ENCODE peak calls at places on chromosomes 1 and 21, in five cellular contexts. P, T, A, J and W are unnamed samples.

GRCh38 chr1:186404454-186405051 is 28.9 kb downstream of the ODR4 start:
- DNase-seq in A (peak), P (peak), T (no peak), J (peak), W (no peak)

GRCh38 chr1:200646515-200646914 is 23.2 kb downstream of the DDX59 start:
- DNase-seq in J (peak), T (no peak), P (no peak), A (no peak), W (no peak)

GRCh38 chr1:64171797-64172281 is 31.6 kb upstream of the UBE2U start:
- DNase-seq in A (peak), P (peak), T (no peak), J (peak), W (no peak)

GRCh38 chr1:89629146-89629545 is 3.8 kb upstream of the LRRC8C start:
- DNase-seq in P (no peak), T (no peak), A (no peak), J (no peak), W (no peak)

GRCh38 chr21:21898801-21899200 is 900.6 kb downstream of the NCAM2 start:
- DNase-seq in A (no peak), P (no peak), J (no peak), T (no peak), W (no peak)

GRCh38 chr1:114342376-114342775 is 168.6 kb downstream of the TRIM33 start:
- DNase-seq in P (no peak), J (no peak), T (no peak), A (no peak), W (no peak)

GRCh38 chr1:48022306-48022705 is 25.1 kb upstream of the TRABD2B start:
- DNase-seq in P (no peak), T (no peak), J (no peak), A (no peak), W (no peak)

GRCh38 chr1:150420560-150421265 is 56.8 kb downstream of the RPRD2 start:
- DNase-seq in J (no peak), T (no peak), P (peak), A (peak), W (no peak)

GRCh38 chr1:97137862-97138514 is 416.4 kb downstream of the PTBP2 start:
- DNase-seq in P (peak), A (peak), T (no peak), J (peak), W (no peak)

GRCh38 chr1:172909606-172910326 is 141.0 kb downstream of the TNFSF18 start:
- DNase-seq in J (peak), A (peak), T (no peak), P (peak), W (no peak)

GRCh38 chr1:56897150-56898004 is 42.8 kb downstream of the C8A start:
- DNase-seq in P (peak), J (no peak), A (peak), T (no peak), W (no peak)

GRCh38 chr21:35825954-35826353 is 234.4 kb downstream of the SETD4 start:
- DNase-seq in J (no peak), T (no peak), A (no peak), P (no peak), W (no peak)

GRCh38 chr1:48610628-48611542 is 138.9 kb upstream of the SPATA6 start:
- DNase-seq in P (no peak), T (peak), A (no peak), J (no peak), W (peak)

GRCh38 chr1:45820173-45820572 is 16.8 kb downstream of the MAST2 start:
- DNase-seq in J (no peak), T (no peak), A (no peak), P (no peak), W (no peak)

GRCh38 chr1:83715550-83715949 is 283.4 kb downstream of the TTLL7 start:
- DNase-seq in J (no peak), T (no peak), P (no peak), A (no peak), W (no peak)

GRCh38 chr1:21926814-21927530 is 10.1 kb downstream of the HSPG2 start:
- DNase-seq in A (peak), T (peak), P (peak), J (no peak), W (no peak)

GRCh38 chr1:53375440-53375839 is 47.6 kb upstream of the LRP8 start:
- DNase-seq in J (no peak), P (no peak), T (no peak), A (no peak), W (no peak)

GRCh38 chr1:13878001-13878400 is 178.0 kb downstream of the PRDM2 start:
- DNase-seq in P (no peak), T (no peak), J (no peak), A (no peak), W (no peak)

GRCh38 chr1:206470692-206471414 is 577 bp downstream of the IKBKE start:
- DNase-seq in T (no peak), A (peak), P (peak), J (peak), W (no peak)

GRCh38 chr1:161738627-161739287 is 10.8 kb upstream of the DUSP12 start:
- DNase-seq in P (peak), A (peak), J (peak), T (peak), W (no peak)

GRCh38 chr1:209355415-209355814 is 228.1 kb upstream of the CAMK1G start:
- DNase-seq in P (no peak), T (no peak), A (no peak), J (peak), W (no peak)

GRCh38 chr1:152185544-152186391 is 26.7 kb upstream of the RPTN start:
- DNase-seq in A (peak), T (no peak), P (peak), J (peak), W (no peak)

GRCh38 chr21:44820851-44821250 is 3.0 kb upstream of the SUMO3 start:
- DNase-seq in J (no peak), T (no peak), P (no peak), A (peak), W (no peak)

GRCh38 chr1:1068077-1068373 is 6.1 kb downstream of the RNF223 start:
- DNase-seq in J (no peak), T (no peak), A (no peak), P (no peak), W (no peak)

GRCh38 chr1:150473659-150474058 is 13.6 kb upstream of the TARS2 start:
- DNase-seq in T (no peak), P (no peak), J (no peak), A (no peak), W (no peak)

GRCh38 chr1:204075890-204076837 is 3.2 kb downstream of the SOX13 start:
- DNase-seq in T (no peak), J (no peak), A (no peak), P (no peak), W (no peak)

GRCh38 chr1:204079608-204079999 is 6.7 kb downstream of the SOX13 start:
- DNase-seq in A (no peak), J (no peak), P (no peak), T (no peak), W (no peak)

GRCh38 chr1:204076891-204077290 is 4.0 kb downstream of the SOX13 start:
- DNase-seq in J (no peak), T (no peak), A (no peak), P (no peak), W (no peak)

GRCh38 chr1:204080163-204080903 is 7.4 kb downstream of the SOX13 start:
- DNase-seq in A (peak), T (peak), P (peak), J (peak), W (peak)

GRCh38 chr1:204077979-204078696 is 5.2 kb downstream of the SOX13 start:
- DNase-seq in T (no peak), J (peak), A (peak), P (peak), W (no peak)
- TF ChIP-seq CTCF in T (no peak), J (no peak), A (no peak), P (no peak), W (no peak)

GRCh38 chr1:157852476-157852875 is 10.9 kb upstream of the CD5L start:
- DNase-seq in J (peak), A (no peak), P (no peak), T (no peak), W (no peak)
- TF ChIP-seq CTCF in J (no peak), A (no peak), P (no peak), T (no peak), W (no peak)

GRCh38 chr1:227805606-227806197 is 9.8 kb upstream of the PRSS38 start:
- DNase-seq in A (peak), J (peak), T (no peak), P (peak), W (no peak)
- TF ChIP-seq CTCF in A (no peak), J (no peak), T (no peak), P (no peak), W (no peak)

GRCh38 chr21:45918835-45919467 is 62.6 kb upstream of the COL6A1 start:
- DNase-seq in T (no peak), A (no peak), J (no peak), P (no peak), W (no peak)
- TF ChIP-seq CTCF in T (no peak), A (no peak), J (no peak), P (no peak), W (no peak)

GRCh38 chr1:7538849-7539771 is 232.0 kb upstream of the VAMP3 start:
- DNase-seq in J (no peak), P (no peak), A (no peak), T (no peak), W (no peak)
- TF ChIP-seq CTCF in J (no peak), P (no peak), A (peak), T (no peak), W (no peak)